ENCODE peak calls at places on chromosome 7, in eight cellular contexts. H, G, A, P, I, U, R and F are unnamed samples.

GRCh38 chr7:107551936-107552335 is 11.8 kb downstream of the COG5 start:
- DNase-seq in U (no peak), G (no peak), A (no peak), P (no peak), H (peak; percentile 36), R (no peak), I (no peak), F (no peak)

GRCh38 chr7:159218216-159219006 is 73.7 kb upstream of the VIPR2 start:
- DNase-seq in U (peak; percentile 39), I (no peak), G (no peak), P (no peak), R (no peak), A (no peak), H (no peak), F (no peak)

GRCh38 chr7:82289889-82290288 is 153.7 kb downstream of the CACNA2D1 start:
- DNase-seq in H (no peak), I (no peak), R (no peak), U (no peak), G (no peak), P (no peak), A (no peak), F (no peak)

GRCh38 chr7:121379930-121380329 is 16.2 kb downstream of the FAM3C start:
- DNase-seq in U (no peak), H (no peak), P (no peak), A (no peak), R (no peak), G (no peak), I (no peak), F (no peak)

GRCh38 chr7:141563956-141564623 is 12.9 kb downstream of the AGK start:
- DNase-seq in G (no peak), P (no peak), A (peak; percentile 6), U (peak; percentile 60), I (no peak), H (no peak), R (no peak), F (no peak)

GRCh38 chr7:44398953-44399574 is 73.7 kb upstream of the CAMK2B start:
- DNase-seq in P (no peak), U (no peak), I (no peak), H (peak; percentile 46), G (peak; percentile 45), A (no peak), R (no peak), F (peak; percentile 64)

GRCh38 chr7:29413511-29414178 is 150.0 kb upstream of the PRR15 start:
- DNase-seq in U (no peak), A (no peak), P (no peak), G (no peak), H (no peak), R (no peak), I (no peak), F (no peak)

GRCh38 chr7:157432957-157433576 is 96.3 kb downstream of the DNAJB6 start:
- DNase-seq in A (peak; percentile 47), U (peak; percentile 81), I (no peak), P (no peak), H (peak; percentile 36), R (peak; percentile 51), G (peak; percentile 35), F (no peak)

GRCh38 chr7:114660007-114660406 is 245.4 kb downstream of the FOXP2 start:
- DNase-seq in A (no peak), G (no peak), I (no peak), H (no peak), P (no peak), R (no peak), U (no peak), F (no peak)

GRCh38 chr7:108193593-108194498 is 63.7 kb upstream of the LAMB4 start:
- DNase-seq in A (no peak), P (no peak), R (no peak), U (no peak), H (no peak), G (no peak), I (no peak), F (no peak)

GRCh38 chr7:21939136-21939857 is 6.4 kb downstream of the CDCA7L start:
- DNase-seq in I (no peak), U (no peak), A (no peak), R (peak; percentile 37), G (peak; percentile 9), H (no peak), P (peak; percentile 80), F (no peak)

GRCh38 chr7:131068604-131069021 is 259.1 kb upstream of the MKLN1 start:
- DNase-seq in A (no peak), U (no peak), P (no peak), G (peak; percentile 43), I (no peak), R (peak; percentile 39), H (peak; percentile 45), F (no peak)

GRCh38 chr7:94655562-94655883 is 410 bp downstream of the SGCE start:
- DNase-seq in U (peak; percentile 73), A (no peak), G (no peak), I (no peak), R (no peak), P (no peak), H (no peak), F (no peak)

GRCh38 chr7:100895956-100896742 is 461 bp upstream of the ACHE start:
- DNase-seq in H (no peak), U (peak; percentile 92), P (no peak), I (no peak), G (no peak), A (peak; percentile 52), R (no peak), F (no peak)

GRCh38 chr7:16396766-16397496 is 24.4 kb downstream of the CRPPA start:
- DNase-seq in I (no peak), R (no peak), U (no peak), H (no peak), A (no peak), P (no peak), G (no peak), F (no peak)

GRCh38 chr7:142811154-142811737 is 40.5 kb downstream of the PRSS2 start:
- DNase-seq in G (peak; percentile 65), A (peak; percentile 51), R (peak; percentile 59), P (peak; percentile 26), U (peak; percentile 61), H (peak; percentile 62), I (no peak), F (no peak)

GRCh38 chr7:65250697-65251395 is 122.8 kb upstream of the ZNF92 start:
- DNase-seq in G (no peak), U (no peak), H (no peak), I (no peak), P (no peak), R (no peak), A (no peak), F (no peak)

GRCh38 chr7:36231406-36231805 is 78.4 kb downstream of the EEPD1 start:
- DNase-seq in P (no peak), I (no peak), G (no peak), A (no peak), R (no peak), H (no peak), U (no peak), F (no peak)

GRCh38 chr7:87858427-87859100 is 17.6 kb downstream of the SLC25A40 start:
- DNase-seq in I (no peak), P (no peak), R (no peak), U (no peak), G (no peak), A (no peak), H (no peak), F (no peak)

GRCh38 chr7:44395067-44395466 is 69.7 kb upstream of the CAMK2B start:
- DNase-seq in P (no peak), G (no peak), R (no peak), I (no peak), A (no peak), H (no peak), U (no peak), F (no peak)

GRCh38 chr7:33101916-33102315 is 7.3 kb downstream of the RP9 start:
- DNase-seq in G (no peak), H (peak; percentile 25), I (no peak), R (peak; percentile 41), P (no peak), U (no peak), A (no peak), F (no peak)

GRCh38 chr7:361680-362415 is 71.9 kb downstream of the FOXL3 start:
- DNase-seq in R (no peak), H (no peak), A (no peak), G (no peak), P (no peak), I (no peak), U (no peak), F (no peak)
- H3K4me3 ChIP-seq in R (peak overlapping the region; percentile 27), H (peak overlapping the region; percentile 55), A (no peak overlapping the region), G (no peak overlapping the region), P (no peak overlapping the region), I (no peak overlapping the region), U (no peak overlapping the region), F (peak overlapping the region; percentile 21)

DNA sequence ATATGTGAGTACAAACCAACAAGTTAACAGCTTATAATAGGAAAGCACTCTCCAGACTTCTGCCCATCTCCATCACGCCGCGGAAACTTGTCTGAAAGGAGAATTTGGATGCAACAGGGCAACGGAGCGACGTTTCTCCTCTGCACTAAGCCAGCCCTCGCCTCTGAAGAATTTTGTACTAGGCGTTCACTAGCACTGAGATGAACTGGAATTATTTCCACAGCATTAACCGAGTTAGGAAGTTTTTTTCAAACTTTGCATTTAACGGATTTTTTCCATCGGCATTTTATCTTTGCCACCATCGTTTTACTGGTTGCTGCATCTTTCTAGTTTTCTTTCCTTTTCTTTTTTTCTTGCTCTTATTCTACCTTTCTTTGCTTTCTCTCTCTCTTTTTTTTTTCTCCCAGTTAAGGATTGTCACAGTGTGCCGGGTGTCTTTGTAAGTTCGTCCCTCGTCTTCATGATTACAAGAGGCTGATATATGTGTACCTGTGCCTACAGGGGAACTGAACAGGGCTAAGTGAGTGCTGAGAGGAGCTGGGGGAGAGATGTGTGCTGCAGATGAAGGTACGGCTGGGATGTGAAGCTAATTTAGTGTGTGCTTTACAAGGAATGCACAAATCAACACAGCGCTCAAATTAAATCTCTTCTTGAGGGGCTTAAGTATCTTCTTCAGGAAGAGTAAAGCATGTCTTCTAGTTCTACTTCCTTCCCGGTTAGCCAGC is 295.8 kb upstream of the NFE2L3 start:
- DNase-seq in G (peak; percentile 32), U (no peak), H (peak; percentile 78), A (no peak), R (no peak), I (no peak), P (no peak), F (no peak)
- H3K4me3 ChIP-seq in G (peak overlapping the region; percentile 55), U (peak overlapping the region; percentile 91), H (peak overlapping the region; percentile 66), A (peak overlapping the region; percentile 64), R (peak overlapping the region; percentile 53), I (peak overlapping the region; percentile 46), P (peak overlapping the region; percentile 38), F (peak overlapping the region; percentile 47)

GRCh38 chr7:2785071-2785500 is 59.0 kb downstream of the GNA12 start:
- DNase-seq in R (peak; percentile 68), H (peak; percentile 71), U (no peak), I (no peak), A (no peak), P (peak; percentile 87), G (peak; percentile 87), F (no peak)
- H3K4me3 ChIP-seq in R (no peak overlapping the region), H (no peak overlapping the region), U (no peak overlapping the region), I (no peak overlapping the region), A (no peak overlapping the region), P (no peak overlapping the region), G (no peak overlapping the region), F (no peak overlapping the region)

GRCh38 chr7:149090397-149091195 is at the start of gene ZNF786:
- DNase-seq in G (peak; percentile 90), R (peak; percentile 90), A (peak; percentile 91), H (peak; percentile 83), U (peak; percentile 93), P (peak; percentile 54), I (peak; percentile 76), F (peak; percentile 63)
- H3K4me3 ChIP-seq in G (peak within 1 kb of the TSS; percentile 89), R (peak within 1 kb of the TSS; percentile 87), A (peak within 1 kb of the TSS; percentile 79), H (peak within 1 kb of the TSS; percentile 72), U (peak within 1 kb of the TSS; percentile 88), P (peak within 1 kb of the TSS; percentile 82), I (peak within 1 kb of the TSS; percentile 63), F (peak within 1 kb of the TSS; percentile 85)